ENCODE peak calls at places on chromosomes 4 and X, in seven cellular contexts. U is aorta; I is progenitor cell of endocrine pancreas; V is NCI-H2029; Z is stimulated activated CD4-positive, alpha-beta T cell treated with anti-CD3 and anti-CD28 coated beads, Interleukin-2, amount 100 ng/mL, for 48 hours; H is fibroblast of lung; Y is lung. P is an unnamed sample.

GRCh38 chr4:1813915-1814314 is 20.8 kb downstream of the FGFR3 start:
- DNase-seq in U (no peak), Y (no peak), H (no peak), V (no peak), I (no peak), Z (no peak), P (no peak)

GRCh38 chrX:32894679-32895078 is 316.7 kb downstream of the DMD start:
- DNase-seq in Z (no peak), V (no peak), Y (no peak), I (no peak), U (no peak), H (no peak), P (no peak)

GRCh38 chr4:3336389-3337356 is 43.9 kb downstream of the RGS12 start:
- DNase-seq in U (no peak), Y (no peak), H (no peak), V (no peak), Z (no peak), I (no peak), P (no peak)

GRCh38 chrX:153897899-153898298 is 6.6 kb upstream of the AVPR2 start:
- DNase-seq in U (no peak), Z (no peak), I (no peak), H (no peak), V (no peak), Y (no peak), P (no peak)

GRCh38 chrX:153640736-153641574 is 6.0 kb upstream of the DUSP9 start:
- DNase-seq in U (peak), H (no peak), I (no peak), V (no peak), Y (no peak), Z (no peak), P (no peak)

GRCh38 chrX:48960291-48960690 is 2.9 kb upstream of the OTUD5 start:
- DNase-seq in V (no peak), Y (no peak), I (no peak), Z (no peak), U (peak), H (no peak), P (no peak)

GRCh38 chr4:97216031-97216430 is 927.2 kb downstream of the STPG2 start:
- DNase-seq in H (no peak), Z (no peak), V (no peak), Y (no peak), U (no peak), I (no peak), P (no peak)

GRCh38 chrX:14697453-14697852 is 168.1 kb downstream of the GLRA2 start:
- DNase-seq in Y (no peak), Z (peak), I (no peak), H (peak), U (peak), V (no peak), P (no peak)

GRCh38 chrX:112341598-112341997 is 259.0 kb upstream of the TRPC5 start:
- DNase-seq in V (no peak), H (no peak), Y (no peak), Z (no peak), U (no peak), I (no peak), P (no peak)

GRCh38 chr4:150305995-150306394 is 227.8 kb downstream of the DCLK2 start:
- DNase-seq in I (no peak), Z (no peak), V (no peak), H (peak), U (no peak), Y (no peak), P (peak)

GRCh38 chr4:110087116-110087708 is 111.2 kb downstream of the ELOVL6 start:
- DNase-seq in I (no peak), V (peak), H (peak), Z (no peak), Y (no peak), U (no peak), P (peak)

GRCh38 chr4:148054275-148054674 is 322.4 kb downstream of the ARHGAP10 start:
- DNase-seq in V (no peak), U (no peak), H (no peak), Z (no peak), Y (no peak), I (no peak), P (no peak)

GRCh38 chr4:139808381-139809206 is 143.0 kb downstream of the MGST2 start:
- DNase-seq in V (peak), Y (no peak), U (no peak), I (no peak), Z (no peak), H (no peak), P (no peak)

GRCh38 chrX:19683817-19684216 is 168.5 kb upstream of the MAP3K15 start:
- DNase-seq in Z (peak), U (no peak), Y (no peak), H (no peak), V (no peak), I (no peak), P (no peak)

GRCh38 chr4:15653864-15654391 is 1.2 kb downstream of the FBXL5 start:
- DNase-seq in U (no peak), I (no peak), H (peak), Y (no peak), Z (no peak), V (no peak), P (no peak)